ENCODE peak calls at places on chromosome 17, in eight cellular contexts. M is activated naive CD8-positive, alpha-beta T cell treated with anti-CD3 and anti-CD28 coated beads for 36 hours; U is left cardiac atrium; K is hypothalamus; N is AML-193; V is astrocyte of the cerebellum; R is aorta; B is epithelial cell of esophagus. J is an unnamed sample.

GRCh38 chr17:45745843-45746494 is 38.2 kb upstream of the CRHR1 start:
- DNase-seq in M (no peak), U (no peak), K (no peak), N (no peak), V (no peak), R (no peak), B (no peak), J (no peak)

GRCh38 chr17:2323629-2324314 is 12.5 kb downstream of the TSR1 start:
- DNase-seq in M (no peak), U (no peak), K (no peak), N (no peak), V (no peak), R (no peak), B (no peak), J (no peak)

GRCh38 chr17:3894188-3894587 is 1.3 kb upstream of the CAMKK1 start:
- DNase-seq in M (no peak), U (no peak), K (no peak), N (no peak), V (no peak), R (no peak), B (no peak), J (no peak)

GRCh38 chr17:4833178-4833940 is at the start of gene MINK1:
- DNase-seq in M (peak), U (peak), K (peak), N (peak), V (peak), R (peak), B (peak), J (peak)

GRCh38 chr17:67521773-67522069 is 144.6 kb downstream of the PITPNC1 start:
- DNase-seq in M (no peak), U (no peak), K (no peak), N (no peak), V (no peak), R (no peak), B (no peak), J (no peak)

GRCh38 chr17:47223007-47223406 is 13.9 kb downstream of the MYL4 start:
- DNase-seq in M (no peak), U (no peak), K (no peak), N (no peak), V (no peak), R (no peak), B (peak), J (no peak)

GRCh38 chr17:80599546-80600305 is 55.1 kb downstream of the RPTOR start:
- DNase-seq in M (no peak), U (no peak), K (no peak), N (no peak), V (no peak), R (no peak), B (no peak), J (no peak)

GRCh38 chr17:45705123-45706009 is 78.8 kb upstream of the CRHR1 start:
- DNase-seq in M (peak), U (no peak), K (no peak), N (no peak), V (no peak), R (no peak), B (peak), J (no peak)

GRCh38 chr17:44084921-44085320 is 14.4 kb downstream of the G6PC3 start:
- DNase-seq in M (no peak), U (no peak), K (no peak), N (no peak), V (no peak), R (no peak), B (no peak), J (no peak)

GRCh38 chr17:72405662-72406230 is 284.9 kb downstream of the SOX9 start:
- DNase-seq in M (no peak), U (no peak), K (no peak), N (no peak), V (no peak), R (no peak), B (no peak), J (no peak)

GRCh38 chr17:50149425-50150353 is 788 bp downstream of the PPP1R9B start:
- DNase-seq in M (peak), U (peak), K (peak), N (peak), V (no peak), R (peak), B (peak), J (peak)

GRCh38 chr17:77688369-77688768 is 270.1 kb upstream of the TNRC6C start:
- DNase-seq in M (no peak), U (no peak), K (no peak), N (no peak), V (no peak), R (no peak), B (no peak), J (no peak)

GRCh38 chr17:16406742-16407674 is 8.4 kb upstream of the TRPV2 start:
- DNase-seq in M (no peak), U (peak), K (no peak), N (no peak), V (no peak), R (peak), B (no peak), J (no peak)

GRCh38 chr17:2875608-2876007 is 79.4 kb downstream of the RAP1GAP2 start:
- DNase-seq in M (no peak), U (no peak), K (no peak), N (no peak), V (no peak), R (no peak), B (no peak), J (no peak)

GRCh38 chr17:64783556-64784352 is 121.6 kb upstream of the SMURF2 start:
- DNase-seq in M (no peak), U (no peak), K (no peak), N (no peak), V (no peak), R (peak), B (no peak), J (no peak)

GRCh38 chr17:36885161-36885735 is 52.0 kb upstream of the LHX1 start:
- DNase-seq in M (no peak), U (no peak), K (no peak), N (no peak), V (no peak), R (no peak), B (no peak), J (no peak)

GRCh38 chr17:38777641-38778250 is 21.6 kb downstream of the PIP4K2B start:
- DNase-seq in M (no peak), U (no peak), K (no peak), N (no peak), V (no peak), R (no peak), B (no peak), J (no peak)

GRCh38 chr17:63437287-63438091 is 8.6 kb downstream of the CYB561 start:
- DNase-seq in M (no peak), U (peak), K (no peak), N (no peak), V (no peak), R (peak), B (no peak), J (no peak)

GRCh38 chr17:70378005-70378404 is 208.7 kb downstream of the KCNJ2 start:
- DNase-seq in M (no peak), U (no peak), K (no peak), N (no peak), V (no peak), R (no peak), B (no peak), J (no peak)

GRCh38 chr17:59506907-59507726 is 58.3 kb upstream of the DHX40 start:
- DNase-seq in M (no peak), U (no peak), K (no peak), N (no peak), V (no peak), R (no peak), B (no peak), J (no peak)

GRCh38 chr17:67421869-67422273 is 44.8 kb downstream of the PITPNC1 start:
- DNase-seq in M (peak), U (no peak), K (no peak), N (peak), V (peak), R (no peak), B (peak), J (peak)

GRCh38 chr17:82212331-82213250 is at the start of gene CCDC57:
- DNase-seq in M (peak), U (peak), K (peak), N (peak), V (peak), R (peak), B (peak), J (no peak)

GRCh38 chr17:76547183-76547641 is 7.4 kb downstream of the PRCD start:
- DNase-seq in M (peak), U (peak), K (peak), N (peak), V (no peak), R (no peak), B (peak), J (no peak)

GRCh38 chr17:73166731-73167581 is 2.1 kb downstream of the SSTR2 start:
- DNase-seq in M (no peak), U (no peak), K (no peak), N (peak), V (no peak), R (no peak), B (no peak), J (no peak)

GRCh38 chr17:28249706-28250105 is 69.3 kb upstream of the TMEM97 start:
- DNase-seq in M (no peak), U (no peak), K (no peak), N (no peak), V (no peak), R (no peak), B (no peak), J (no peak)

GRCh38 chr17:69175812-69176517 is 34.3 kb upstream of the ABCA6 start:
- DNase-seq in M (no peak), U (no peak), K (no peak), N (peak), V (peak), R (no peak), B (peak), J (no peak)

GRCh38 chr17:30586818-30587595 is 109.8 kb downstream of the GOSR1 start:
- DNase-seq in M (no peak), U (no peak), K (no peak), N (no peak), V (no peak), R (no peak), B (peak), J (no peak)

GRCh38 chr17:80160536-80160935 is 9.3 kb upstream of the CARD14 start:
- DNase-seq in M (no peak), U (no peak), K (no peak), N (no peak), V (no peak), R (no peak), B (no peak), J (no peak)

GRCh38 chr17:6641374-6641818 is 536 bp downstream of the TXNDC17 start:
- DNase-seq in M (no peak), U (no peak), K (no peak), N (no peak), V (no peak), R (no peak), B (peak), J (no peak)

GRCh38 chr17:68011199-68011665 is 15.0 kb upstream of the C17orf58 start:
- DNase-seq in M (peak), U (peak), K (peak), N (peak), V (no peak), R (peak), B (peak), J (no peak)

GRCh38 chr17:59423137-59423703 is 91.8 kb downstream of the YPEL2 start:
- DNase-seq in M (no peak), U (peak), K (no peak), N (no peak), V (no peak), R (peak), B (peak), J (no peak)

GRCh38 chr17:35577826-35578194 is 561 bp downstream of the PEX12 start:
- DNase-seq in M (peak), U (no peak), K (no peak), N (no peak), V (no peak), R (no peak), B (no peak), J (no peak)

GRCh38 chr17:17134051-17134951 is 71.8 kb downstream of the PLD6 start:
- DNase-seq in M (no peak), U (no peak), K (no peak), N (no peak), V (no peak), R (no peak), B (no peak), J (no peak)

GRCh38 chr17:75084039-75084660 is 3.6 kb upstream of the SLC16A5 start:
- DNase-seq in M (peak), U (peak), K (no peak), N (no peak), V (no peak), R (no peak), B (no peak), J (no peak)